ENCODE peak calls at places on chromosome 16, in five cellular contexts. I is HepG2, X is cardiac muscle cell, S is upper lobe of right lung, F is fibroblast of lung. Z is an unnamed sample.

GRCh38 chr16:61812251-61812650 is 224.0 kb downstream of the CDH8 start:
- DNase-seq in I (no peak), X (no peak), S (no peak), F (no peak), Z (no peak)

GRCh38 chr16:24689128-24689527 is 40.3 kb upstream of the TNRC6A start:
- DNase-seq in I (peak; percentile 53), X (peak; percentile 72), S (no peak), F (peak; percentile 44), Z (no peak)

GRCh38 chr16:74623846-74624245 is 16.9 kb upstream of the GLG1 start:
- DNase-seq in I (no peak), X (no peak), S (peak; percentile 18), F (no peak), Z (no peak)

GRCh38 chr16:77359065-77359502 is 75.8 kb downstream of the ADAMTS18 start:
- DNase-seq in I (peak; percentile 96), X (peak; percentile 16), S (no peak), F (peak; percentile 79), Z (no peak)

GRCh38 chr16:78957328-78958100 is 643.0 kb downstream of the MAF start:
- DNase-seq in I (no peak), X (no peak), S (no peak), F (no peak), Z (no peak)

GRCh38 chr16:4790261-4790660 is 2.1 kb upstream of the SEPTIN12 start:
- DNase-seq in I (no peak), X (no peak), S (no peak), F (no peak), Z (no peak)

GRCh38 chr16:27238016-27238587 is 30.5 kb downstream of the NSMCE1 start:
- DNase-seq in I (no peak), X (no peak), S (peak; percentile 74), F (no peak), Z (no peak)

GRCh38 chr16:18932243-18932997 is 6.2 kb upstream of the SMG1 start:
- DNase-seq in I (peak; percentile 46), X (peak; percentile 30), S (no peak), F (peak; percentile 74), Z (no peak)

GRCh38 chr16:10738231-10739077 is 5.2 kb upstream of the NUBP1 start:
- DNase-seq in I (peak; percentile 92), X (peak; percentile 74), S (no peak), F (peak; percentile 73), Z (peak; percentile 86)

GRCh38 chr16:87060026-87060986 is 256.9 kb downstream of the C16orf95 start:
- DNase-seq in I (no peak), X (peak; percentile 64), S (no peak), F (peak; percentile 63), Z (no peak)

GRCh38 chr16:72124148-72124547 is 30.5 kb downstream of the DHX38 start:
- DNase-seq in I (no peak), X (no peak), S (peak; percentile 12), F (no peak), Z (no peak)

DNA sequence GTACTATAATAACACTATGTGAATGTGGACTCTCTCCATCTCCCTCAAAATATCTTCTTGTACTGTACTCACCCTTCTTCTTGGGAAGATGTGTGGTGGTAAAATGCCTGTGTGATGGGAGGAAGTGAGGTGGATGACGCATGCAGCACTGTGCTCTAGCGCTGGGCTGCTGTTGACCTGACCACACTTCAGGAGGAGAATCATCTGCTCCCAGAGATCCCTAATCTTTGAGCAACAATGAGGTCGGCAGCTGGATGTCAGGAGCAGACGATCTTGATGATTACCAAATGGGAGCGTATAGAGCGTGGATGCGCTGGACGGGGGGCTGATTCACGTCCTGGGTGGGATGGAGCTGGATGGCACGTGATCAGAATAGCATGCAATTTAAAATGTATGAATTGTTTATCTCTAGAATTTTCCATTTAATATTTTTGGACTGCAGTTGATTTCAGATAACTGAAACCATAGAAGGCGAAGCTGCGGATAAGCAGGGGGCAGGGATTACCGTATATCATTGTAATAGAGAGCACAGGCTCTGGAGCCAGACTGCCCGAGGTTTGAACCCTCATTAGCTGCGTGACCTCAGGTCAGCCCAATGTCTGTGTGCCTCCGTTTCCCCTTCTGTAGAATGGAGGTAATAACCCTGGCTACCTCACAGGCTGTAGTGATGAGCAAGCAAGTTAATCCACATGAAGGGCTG is 23.7 kb upstream of the CYLD start:
- DNase-seq in I (no peak), X (peak; percentile 85), S (no peak), F (no peak), Z (no peak)
- H3K27ac ChIP-seq in I (no peak overlapping the region), X (no peak overlapping the region), S (no peak overlapping the region), F (no peak overlapping the region), Z (no peak overlapping the region)

DNA sequence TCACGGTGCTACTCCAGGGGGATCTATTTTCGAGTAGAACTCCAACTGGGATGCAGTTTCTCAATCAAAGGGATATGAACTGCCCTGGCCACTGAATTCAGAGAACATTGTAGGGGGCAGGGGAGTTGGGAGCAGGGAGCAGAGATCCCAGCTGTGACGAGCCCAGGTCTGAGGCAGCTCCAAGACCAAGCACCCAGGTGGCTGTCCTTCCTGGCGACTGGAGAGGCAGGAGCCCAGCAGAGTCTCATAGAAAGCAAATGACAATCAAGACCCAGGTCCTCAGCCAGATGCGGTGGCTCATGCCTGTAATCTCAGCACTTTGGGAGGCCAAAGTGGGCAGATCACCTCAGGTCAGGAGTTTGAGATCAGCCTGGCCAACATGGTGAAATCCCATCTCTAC is 60.1 kb downstream of the TK2 start:
- DNase-seq in I (no peak), X (no peak), S (no peak), F (no peak), Z (peak; percentile 29)
- H3K4me3 ChIP-seq in I (no peak overlapping the region), X (no peak overlapping the region), S (no peak overlapping the region), F (no peak overlapping the region), Z (no peak overlapping the region)

DNA sequence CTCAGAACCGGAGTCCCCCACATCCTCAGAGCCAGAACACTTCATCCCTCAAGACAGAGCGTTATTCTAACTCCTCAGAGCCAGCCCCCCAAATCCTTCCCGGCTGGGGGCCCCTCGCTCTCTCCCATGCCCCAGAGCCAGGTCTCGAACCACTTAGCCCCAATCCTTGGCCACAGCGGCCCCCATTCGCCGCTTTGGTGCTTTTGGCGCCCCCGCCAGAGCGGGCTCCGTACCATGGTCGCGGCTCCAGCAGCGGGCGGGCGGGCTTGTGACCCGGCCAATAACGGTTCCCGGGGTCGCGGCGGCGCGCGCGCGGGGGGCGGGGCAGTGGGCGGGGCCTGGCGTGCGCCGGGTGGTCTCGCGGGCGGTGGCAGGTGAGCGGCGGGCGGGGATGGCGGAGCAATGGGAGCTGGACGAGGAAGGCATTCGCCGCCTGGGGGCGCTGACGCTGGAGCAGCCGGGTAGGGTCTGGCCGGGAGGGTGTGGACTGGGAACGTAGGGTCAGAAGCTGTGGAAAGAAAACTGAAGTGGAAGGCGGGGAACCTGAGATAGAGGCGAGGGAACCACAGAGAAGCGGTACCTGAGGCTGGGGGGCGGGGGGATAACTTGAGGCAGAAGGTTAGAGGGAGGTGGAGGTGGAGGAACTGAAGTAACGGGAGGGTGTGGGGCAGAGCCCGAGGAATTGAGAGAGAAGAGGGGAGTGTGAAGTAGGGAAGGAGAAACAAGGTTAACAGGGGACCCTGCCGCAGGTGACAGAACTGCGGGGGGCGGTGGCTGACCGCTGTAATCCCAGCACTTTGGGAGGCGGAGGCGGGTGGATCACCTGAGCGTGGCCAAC is at the start of the genes KCTD19 and LRRC36:
- DNase-seq in I (peak; percentile 70), X (peak; percentile 27), S (peak; percentile 91), F (no peak), Z (peak; percentile 43)
- TF ChIP-seq CTCF in I (peak; percentile 91), X (peak; percentile 38), S (peak; percentile 41), F (peak; percentile 49), Z (peak; percentile 29)

DNA sequence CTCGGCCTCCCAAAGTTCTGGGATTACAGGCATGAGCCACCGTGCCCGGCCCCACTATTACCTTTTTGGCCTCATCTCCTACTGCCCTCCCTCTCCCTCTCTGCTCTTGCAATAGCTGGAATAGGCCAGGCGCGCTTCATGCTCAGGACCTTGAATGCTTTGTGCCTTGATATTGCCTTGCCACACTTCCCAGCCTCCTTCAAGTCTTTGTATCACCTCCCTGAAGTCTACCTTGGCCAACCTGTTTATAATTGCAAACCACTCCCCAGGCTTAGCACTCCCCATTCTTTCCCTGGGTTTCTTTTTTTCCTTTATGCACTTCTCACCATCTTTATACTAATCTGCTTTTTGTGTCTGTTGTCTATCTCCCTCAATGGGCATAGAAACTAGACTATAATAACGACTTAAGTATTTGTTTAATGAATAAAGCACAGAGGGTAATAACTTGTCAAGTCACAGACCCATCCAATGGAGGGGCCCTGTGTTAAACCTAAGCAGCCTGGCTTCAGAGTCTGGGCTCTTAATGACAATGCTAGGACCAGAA is 6.6 kb downstream of the OGFOD1 start:
- DNase-seq in I (no peak), X (no peak), S (no peak), F (no peak), Z (no peak)
- H3K27ac ChIP-seq in I (no peak overlapping the region), X (no peak overlapping the region), S (no peak overlapping the region), F (no peak overlapping the region), Z (no peak overlapping the region)

GRCh38 chr16:9089660-9090059 is 1.8 kb upstream of the HAPSTR1 start:
- DNase-seq in I (no peak), X (no peak), S (no peak), F (no peak), Z (no peak)
- H3K4me3 ChIP-seq in I (no peak overlapping the region), X (no peak overlapping the region), S (peak overlapping the region; percentile 52), F (peak overlapping the region; percentile 72), Z (no peak overlapping the region)

DNA sequence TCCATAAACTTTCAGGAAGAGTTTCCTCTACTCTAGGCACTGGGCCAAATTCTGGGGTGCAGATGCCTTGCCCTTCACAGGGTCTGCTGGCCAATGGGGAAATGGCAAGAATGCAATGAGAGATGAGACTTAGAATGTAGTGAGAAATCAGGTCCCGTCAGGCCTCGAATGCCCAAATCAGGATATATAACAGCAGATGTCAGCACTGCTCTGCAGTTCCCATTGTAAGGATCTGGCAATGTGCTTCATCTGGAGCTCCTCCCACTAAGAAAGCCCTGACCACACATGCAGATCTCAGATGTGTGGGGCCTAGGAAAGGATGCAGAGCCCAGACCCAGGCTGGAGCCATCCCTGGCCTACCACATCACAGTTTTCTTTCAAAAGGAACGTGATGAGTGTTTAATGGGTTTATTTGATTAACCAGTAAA is 13.9 kb upstream of the LPCAT2 start:
- DNase-seq in I (peak; percentile 49), X (peak; percentile 95), S (no peak), F (peak; percentile 95), Z (no peak)
- TF ChIP-seq CTCF in I (peak; percentile 64), X (peak; percentile 38), S (peak; percentile 36), F (peak; percentile 32), Z (peak; percentile 59)

GRCh38 chr16:89638455-89638854 is 19.1 kb downstream of the CHMP1A start:
- DNase-seq in I (no peak), X (no peak), S (no peak), F (no peak), Z (no peak)

GRCh38 chr16:89629827-89630610 is 16.6 kb downstream of the DPEP1 start:
- DNase-seq in I (peak; percentile 57), X (no peak), S (no peak), F (no peak), Z (no peak)

GRCh38 chr16:89637379-89637778 is 20.1 kb downstream of the CHMP1A start:
- DNase-seq in I (no peak), X (no peak), S (no peak), F (no peak), Z (no peak)

GRCh38 chr16:89636663-89637062 is 20.8 kb downstream of the CHMP1A start:
- DNase-seq in I (no peak), X (no peak), S (no peak), F (no peak), Z (no peak)

DNA sequence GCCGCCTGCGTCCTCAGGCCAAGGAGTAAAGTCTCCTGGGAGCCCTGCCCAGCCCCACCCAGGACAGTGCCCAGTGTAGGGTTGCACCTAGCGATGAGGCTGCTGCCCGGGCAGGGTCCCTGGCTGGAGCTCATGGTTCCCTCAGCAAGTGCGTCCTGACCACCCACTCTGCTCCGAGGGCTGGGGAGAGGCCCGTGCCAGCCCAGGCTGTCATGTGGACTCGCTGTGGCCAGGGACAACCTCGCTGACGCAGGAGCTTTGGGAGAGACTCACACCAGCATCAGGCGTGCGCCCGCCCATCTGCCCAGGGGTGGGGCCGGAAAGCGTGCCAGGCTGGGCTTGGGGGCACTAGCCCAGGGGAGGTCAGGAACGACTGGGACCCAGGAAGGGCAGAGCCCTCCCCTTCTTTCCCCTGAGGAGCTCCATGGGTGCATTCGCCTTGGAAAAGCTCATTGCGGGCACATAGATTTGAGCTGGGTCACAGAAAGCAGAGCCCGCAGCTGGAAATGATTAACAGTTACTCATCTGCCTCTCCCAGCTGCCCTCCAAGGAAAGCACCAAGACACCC is 19.7 kb downstream of the DPEP1 start:
- DNase-seq in I (no peak), X (no peak), S (no peak), F (peak; percentile 74), Z (no peak)
- H3K27ac ChIP-seq in I (no peak overlapping the region), X (no peak overlapping the region), S (no peak overlapping the region), F (no peak overlapping the region), Z (no peak overlapping the region)

Z was measured in dorsolateral prefrontal cortex.